ENCODE peak calls at places on chromosomes 7 and 10, in six cellular contexts. K is AG09319, Y is upper lobe of right lung, G is mesothelial cell of epicardium, J is BE2C, D is OCI-LY7. N is an unnamed sample.

GRCh38 chr7:86123476-86123875 is 520.2 kb upstream of the GRM3 start:
- DNase-seq in K (no peak), Y (no peak), G (no peak), J (no peak), D (no peak), N (no peak)

GRCh38 chr10:103549349-103549685 is 55.8 kb downstream of the NEURL1 start:
- DNase-seq in J (no peak), G (no peak), D (no peak), K (no peak), Y (peak), N (no peak)

GRCh38 chr7:81736088-81736487 is 33.8 kb downstream of the HGF start:
- DNase-seq in G (no peak), K (no peak), J (no peak), D (no peak), Y (no peak), N (no peak)

GRCh38 chr10:93438796-93439253 is 43.3 kb downstream of the MYOF start:
- DNase-seq in Y (peak), G (peak), J (no peak), D (no peak), K (no peak), N (no peak)

GRCh38 chr7:41969713-41970112 is 266.8 kb upstream of the INHBA start:
- DNase-seq in K (no peak), D (no peak), Y (no peak), G (no peak), J (no peak), N (no peak)

GRCh38 chr7:117827861-117828260 is 45.4 kb downstream of the CTTNBP2 start:
- DNase-seq in J (no peak), G (no peak), K (peak), D (no peak), Y (no peak), N (no peak)

GRCh38 chr10:20254078-20254477 is 437.8 kb downstream of the PLXDC2 start:
- DNase-seq in K (no peak), D (no peak), G (no peak), Y (no peak), J (no peak), N (no peak)

GRCh38 chr10:103917326-103918052 is 495 bp downstream of the STN1 start:
- DNase-seq in J (peak), G (no peak), Y (peak), D (peak), K (no peak), N (peak)

GRCh38 chr7:131546126-131546525 is 10.3 kb downstream of the PODXL start:
- DNase-seq in D (no peak), G (no peak), K (no peak), Y (no peak), J (no peak), N (peak)

GRCh38 chr10:29880856-29881255 is 178.5 kb downstream of the JCAD start:
- DNase-seq in G (no peak), K (no peak), D (no peak), J (no peak), Y (no peak), N (no peak)

GRCh38 chr10:23171232-23171876 is 20.8 kb upstream of the PTF1A start:
- DNase-seq in G (peak), D (no peak), Y (no peak), K (no peak), J (no peak), N (no peak)

GRCh38 chr7:11206131-11206921 is 232.7 kb downstream of the PHF14 start:
- DNase-seq in Y (no peak), G (no peak), D (no peak), J (no peak), K (no peak), N (no peak)

GRCh38 chr7:122407195-122407594 is 102.6 kb upstream of the FEZF1 start:
- DNase-seq in Y (no peak), D (no peak), J (no peak), K (no peak), G (no peak), N (no peak)

GRCh38 chr10:73584737-73585136 is 6.4 kb downstream of the USP54 start:
- DNase-seq in Y (no peak), G (no peak), K (no peak), J (no peak), D (no peak), N (peak)

GRCh38 chr7:135644729-135645128 is 17.6 kb upstream of the STMP1 start:
- DNase-seq in D (no peak), J (no peak), K (no peak), Y (no peak), G (no peak), N (no peak)

GRCh38 chr7:135647755-135648154 is 14.6 kb upstream of the STMP1 start:
- DNase-seq in K (no peak), G (no peak), Y (no peak), D (no peak), J (no peak), N (no peak)

GRCh38 chr7:135644154-135644553 is 18.2 kb upstream of the STMP1 start:
- DNase-seq in D (no peak), Y (no peak), G (no peak), J (no peak), K (no peak), N (no peak)

GRCh38 chr7:135648235-135648634 is 14.1 kb upstream of the STMP1 start:
- DNase-seq in J (no peak), Y (no peak), D (no peak), G (no peak), K (no peak), N (no peak)

GRCh38 chr7:135645296-135645904 is 16.9 kb upstream of the STMP1 start:
- DNase-seq in G (no peak), J (peak), Y (no peak), K (no peak), D (peak), N (peak)
- TF ChIP-seq CTCF in G (peak), J (peak), Y (peak), K (peak), D (peak), N (peak)

DNA sequence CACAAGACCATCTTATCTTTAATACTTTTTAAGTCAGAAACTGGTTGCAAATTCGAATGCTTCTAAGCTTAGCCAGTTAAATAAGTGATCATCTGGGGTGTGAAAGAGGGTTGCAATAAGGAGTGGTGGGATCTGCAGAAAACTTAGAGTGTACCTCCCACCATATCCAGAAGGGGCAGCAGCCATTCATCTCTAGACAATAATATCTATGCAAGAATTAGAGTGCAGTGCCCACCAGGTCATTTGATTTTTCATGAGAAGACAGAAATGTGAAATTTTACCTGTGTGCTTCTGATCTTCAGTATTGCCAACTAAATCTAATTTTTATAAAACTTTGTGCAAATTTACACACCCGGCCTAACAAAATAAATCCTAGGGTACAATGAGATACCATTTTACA is 127.2 kb upstream of the SP4 start:
- DNase-seq in K (no peak), Y (no peak), G (no peak), J (peak), D (peak), N (peak)
- TF ChIP-seq CTCF in K (no peak), Y (peak), G (no peak), J (peak), D (peak), N (peak)

DNA sequence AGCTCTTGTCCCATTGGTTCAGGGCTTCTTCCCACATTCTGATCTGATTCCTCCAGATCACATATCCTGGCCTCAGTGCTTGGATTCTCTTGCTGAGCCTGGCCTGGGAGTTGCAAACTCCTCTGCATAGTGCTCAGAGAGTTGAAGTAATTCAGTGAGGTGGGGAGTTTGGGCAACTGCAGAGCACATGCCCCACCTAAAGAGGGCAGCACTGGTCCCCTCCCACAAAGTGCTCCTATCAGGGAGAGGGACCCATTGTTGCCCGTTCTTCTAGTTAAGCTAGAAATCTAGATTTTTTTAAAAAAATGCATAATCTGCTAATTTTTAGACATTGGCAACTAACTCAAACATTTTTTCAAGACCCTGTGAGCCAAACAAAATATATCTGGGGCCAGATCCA is 45.1 kb downstream of the CHN2 start:
- DNase-seq in D (no peak), G (no peak), J (no peak), K (no peak), Y (no peak), N (peak)
- TF ChIP-seq CTCF in D (peak), G (no peak), J (peak), K (peak), Y (peak), N (peak)

DNA sequence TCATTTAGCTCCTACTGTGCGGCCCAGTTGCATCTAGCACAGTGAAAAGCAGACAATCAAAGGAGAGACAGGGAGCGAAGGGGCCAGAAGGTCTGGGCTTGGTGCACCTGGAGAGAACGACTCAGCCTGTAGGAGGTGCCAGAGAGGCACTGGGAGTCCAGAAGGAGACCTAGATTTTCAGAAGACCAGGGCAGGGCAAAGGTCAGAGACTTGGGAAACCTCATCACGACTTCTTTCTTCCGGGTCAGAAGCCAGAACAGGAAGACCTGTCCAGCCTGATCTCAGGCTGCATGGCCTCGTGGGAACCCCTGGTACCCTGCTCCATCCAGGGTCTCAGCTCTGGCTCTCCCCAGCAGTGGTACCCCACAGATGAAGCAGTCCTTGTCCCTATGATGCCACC is 5.2 kb downstream of the AGAP3 start:
- DNase-seq in J (peak), D (peak), G (no peak), K (no peak), Y (no peak), N (peak)
- TF ChIP-seq CTCF in J (peak), D (peak), G (no peak), K (peak), Y (peak), N (peak)

DNA sequence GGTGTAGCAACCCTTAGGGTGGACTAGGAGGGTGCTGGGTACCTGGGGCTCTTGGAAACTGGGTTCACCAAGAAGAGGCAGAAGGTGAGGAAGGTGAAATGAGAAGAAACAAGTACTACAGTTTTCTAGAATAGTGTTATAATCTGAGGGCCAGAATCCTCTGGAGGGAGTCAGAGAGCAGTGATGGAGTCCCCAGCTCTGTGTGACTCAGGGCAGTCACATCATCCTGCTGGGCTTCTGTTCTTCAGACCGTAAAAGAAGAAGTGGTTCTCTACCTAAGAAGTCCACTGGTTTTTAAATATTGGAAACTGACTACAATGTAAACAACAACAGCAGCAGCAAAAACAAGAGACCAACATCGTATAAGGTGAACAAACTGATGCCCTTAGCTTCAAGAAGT is 197.3 kb downstream of the PRPF18 start:
- DNase-seq in D (peak), G (no peak), Y (no peak), J (no peak), K (no peak), N (peak)
- TF ChIP-seq CTCF in D (peak), G (no peak), Y (no peak), J (no peak), K (no peak), N (no peak)

GRCh38 chr10:635088-635861 is 54.2 kb downstream of the DIP2C start:
- DNase-seq in J (no peak), D (no peak), Y (peak), G (no peak), K (no peak), N (no peak)
- TF ChIP-seq CTCF in J (no peak), D (no peak), Y (no peak), G (no peak), K (no peak), N (no peak)

GRCh38 chr10:118564652-118565051 is 30.8 kb downstream of the PRLHR start:
- DNase-seq in G (no peak), J (peak), K (no peak), D (no peak), Y (no peak), N (no peak)
- TF ChIP-seq CTCF in G (no peak), J (peak), K (peak), D (no peak), Y (no peak), N (no peak)

GRCh38 chr7:4683884-4684565 is 1.9 kb downstream of the FOXK1 start:
- DNase-seq in J (peak), K (peak), Y (peak), D (peak), G (no peak), N (peak)
- TF ChIP-seq CTCF in J (peak), K (peak), Y (peak), D (peak), G (no peak), N (peak)

DNA sequence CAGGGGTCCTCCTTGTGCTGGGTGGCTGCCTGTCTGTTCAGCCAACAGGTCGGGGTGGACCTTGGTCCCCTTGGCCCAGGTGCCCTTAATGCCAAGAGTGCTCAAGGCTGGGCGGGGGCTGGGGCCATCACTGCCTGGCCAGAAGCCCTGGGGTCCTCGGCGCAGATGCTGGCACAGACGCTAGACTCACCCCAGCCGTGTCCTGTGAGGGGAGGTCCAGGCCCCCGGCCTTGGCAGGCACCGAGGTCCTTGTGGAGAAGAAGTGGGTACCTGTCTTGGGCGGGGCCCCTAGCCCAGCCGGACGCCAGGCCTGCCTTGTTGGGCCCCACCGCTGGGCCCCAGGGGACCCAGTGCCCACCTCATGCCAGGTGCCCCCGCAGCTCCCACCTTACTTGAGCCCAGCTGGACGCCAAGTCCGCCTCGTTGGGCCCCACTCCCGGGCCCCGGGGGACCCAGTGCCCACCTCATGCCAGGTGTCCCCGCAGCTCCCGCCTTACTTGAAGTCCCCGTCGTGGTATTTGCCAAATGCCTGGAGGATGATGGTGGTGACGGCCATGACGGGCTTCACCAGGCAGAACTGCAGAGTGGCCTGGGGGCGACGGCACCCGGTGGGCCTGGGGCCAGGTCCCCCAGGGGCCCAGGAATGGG is 6.5 kb downstream of the TMEM184A start:
- DNase-seq in K (no peak), Y (no peak), G (no peak), D (no peak), J (peak), N (no peak)
- TF ChIP-seq CTCF in K (no peak), Y (no peak), G (no peak), D (no peak), J (no peak), N (no peak)

N was measured in activated CD8-positive, alpha-beta T cell treated with anti-CD3 and anti-CD28 coated beads for 36 hours.